ENCODE peak calls at places on chromosomes 12 and 14, in six cellular contexts. B is GM23338, O is esophagus muscularis mucosa, Q is K562, W is Panc1, S is stomach. R is an unnamed sample.

GRCh38 chr14:78135450-78135891 is 34.7 kb upstream of the NRXN3 start:
- DNase-seq in Q (peak; percentile 16), B (no peak), W (no peak), S (no peak), O (no peak), R (no peak)

GRCh38 chr12:92814584-92814983 is 111.8 kb downstream of the PLEKHG7 start:
- DNase-seq in O (no peak), W (no peak), S (no peak), Q (no peak), B (no peak), R (no peak)

GRCh38 chr12:49200882-49201594 is 12.2 kb upstream of the TUBA1A start:
- DNase-seq in W (peak; percentile 85), B (peak; percentile 72), Q (peak; percentile 59), S (no peak), O (no peak), R (peak; percentile 44)

GRCh38 chr12:101459642-101460346 is 15.3 kb upstream of the SPIC start:
- DNase-seq in Q (peak; percentile 12), S (peak; percentile 46), B (peak; percentile 1), W (peak; percentile 74), O (no peak), R (peak; percentile 38)

GRCh38 chr14:74963705-74964271 is 8.4 kb upstream of the PGF start:
- DNase-seq in Q (no peak), O (no peak), S (no peak), W (no peak), B (no peak), R (peak; percentile 40)

GRCh38 chr14:76780875-76781647 is 19.8 kb downstream of the VASH1 start:
- DNase-seq in B (no peak), W (no peak), O (peak; percentile 88), Q (no peak), S (no peak), R (no peak)

GRCh38 chr12:25020621-25021243 is 71.8 kb upstream of the BCAT1 start:
- DNase-seq in O (no peak), Q (no peak), B (no peak), W (no peak), S (no peak), R (no peak)

GRCh38 chr14:92573761-92574498 is 60.3 kb downstream of the RIN3 start:
- DNase-seq in S (no peak), O (no peak), Q (no peak), W (no peak), B (peak; percentile 40), R (peak; percentile 14)

GRCh38 chr14:29465095-29465494 is 462.6 kb downstream of the PRKD1 start:
- DNase-seq in B (no peak), Q (no peak), O (no peak), S (no peak), W (no peak), R (no peak)

GRCh38 chr12:82415402-82415801 is 57.1 kb downstream of the METTL25 start:
- DNase-seq in Q (no peak), S (no peak), B (no peak), O (no peak), W (no peak), R (no peak)

GRCh38 chr14:49970474-49971147 is 77.7 kb downstream of the ARF6 start:
- DNase-seq in S (peak; percentile 42), Q (peak; percentile 92), B (no peak), O (no peak), W (no peak), R (no peak)

GRCh38 chr12:58566599-58566998 is 353.7 kb downstream of the LRIG3 start:
- DNase-seq in O (no peak), Q (no peak), W (no peak), B (no peak), S (no peak), R (no peak)

GRCh38 chr12:62629971-62630739 is 163.5 kb downstream of the MON2 start:
- DNase-seq in O (peak; percentile 79), B (no peak), S (no peak), Q (no peak), W (no peak), R (no peak)

GRCh38 chr14:94494085-94494484 is 15.2 kb downstream of the SERPINA12 start:
- DNase-seq in O (no peak), Q (no peak), B (no peak), W (no peak), S (no peak), R (no peak)

GRCh38 chr14:68926236-68926635 is 52.9 kb downstream of the ACTN1 start:
- DNase-seq in W (no peak), B (peak; percentile 43), S (no peak), Q (no peak), O (no peak), R (no peak)

GRCh38 chr12:106814649-106815048 is 40.2 kb downstream of the RIC8B start:
- DNase-seq in W (no peak), B (no peak), Q (no peak), S (no peak), O (no peak), R (no peak)

GRCh38 chr12:94678849-94679248 is 28.5 kb upstream of the TMCC3 start:
- DNase-seq in B (no peak), S (no peak), W (no peak), Q (no peak), O (no peak), R (no peak)

GRCh38 chr12:42568952-42569916 is 20.3 kb downstream of the PRICKLE1 start:
- DNase-seq in O (no peak), S (no peak), Q (peak; percentile 61), W (peak; percentile 25), B (peak; percentile 78), R (no peak)

GRCh38 chr14:100155049-100155621 is 4.3 kb downstream of the DEGS2 start:
- DNase-seq in Q (peak; percentile 71), B (peak; percentile 91), S (no peak), W (peak; percentile 12), O (no peak), R (peak; percentile 74)

GRCh38 chr14:92653162-92653651 is 95.2 kb downstream of the LGMN start:
- DNase-seq in O (no peak), W (no peak), B (no peak), S (no peak), Q (no peak), R (no peak)

GRCh38 chr14:77212933-77213656 is 31.5 kb downstream of the TMEM63C start:
- DNase-seq in O (no peak), Q (peak; percentile 40), B (peak; percentile 91), W (peak; percentile 25), S (peak; percentile 51), R (peak; percentile 14)

GRCh38 chr14:84003316-84003715 is 1526.6 kb upstream of the FLRT2 start:
- DNase-seq in B (no peak), O (no peak), W (no peak), Q (no peak), S (no peak), R (no peak)

GRCh38 chr12:58728397-58728796 is 191.9 kb downstream of the LRIG3 start:
- DNase-seq in Q (no peak), W (no peak), B (no peak), S (no peak), O (no peak), R (no peak)

GRCh38 chr12:121504505-121504904 is 76.3 kb downstream of the KDM2B start:
- DNase-seq in W (no peak), B (no peak), Q (no peak), O (no peak), S (no peak), R (no peak)

GRCh38 chr14:24212924-24213865 is at the start of gene CHMP4A:
- DNase-seq in B (peak; percentile 99), W (peak; percentile 73), O (peak; percentile 100), Q (peak; percentile 97), S (peak; percentile 94), R (peak; percentile 94)

GRCh38 chr14:91387996-91388395 is 29.6 kb downstream of the CCDC88C start:
- DNase-seq in B (no peak), O (no peak), Q (no peak), W (no peak), S (no peak), R (no peak)

GRCh38 chr12:6201775-6202292 is 1.6 kb downstream of the CD9 start:
- DNase-seq in W (no peak), S (no peak), Q (no peak), B (no peak), O (no peak), R (no peak)

GRCh38 chr12:14941369-14941768 is 3.0 kb upstream of the ERP27 start:
- DNase-seq in O (no peak), W (no peak), B (no peak), Q (no peak), S (no peak), R (no peak)
- TF ChIP-seq POLR2AphosphoS5 in O (no peak), W (no peak), B (no peak), Q (no peak), S (no peak), R (no peak)

GRCh38 chr12:111692575-111693210 is 6.8 kb downstream of the ACAD10 start:
- DNase-seq in S (no peak), W (no peak), B (peak; percentile 71), Q (peak; percentile 60), O (no peak), R (no peak)
- H3K4me3 ChIP-seq in S (no peak overlapping the region), W (no peak overlapping the region), B (no peak overlapping the region), Q (no peak overlapping the region), O (no peak overlapping the region), R (no peak overlapping the region)

GRCh38 chr14:71183856-71184255 is 276.6 kb downstream of the PCNX1 start:
- DNase-seq in O (no peak), W (no peak), B (no peak), Q (no peak), S (no peak), R (no peak)

GRCh38 chr14:71175491-71175890 is 268.2 kb downstream of the PCNX1 start:
- DNase-seq in S (peak; percentile 28), W (no peak), Q (no peak), B (no peak), O (no peak), R (peak; percentile 15)

GRCh38 chr14:71181215-71182003 is 274.1 kb downstream of the PCNX1 start:
- DNase-seq in Q (no peak), O (no peak), S (no peak), W (no peak), B (no peak), R (no peak)

GRCh38 chr14:71179046-71179445 is 271.8 kb downstream of the PCNX1 start:
- DNase-seq in W (no peak), O (no peak), Q (no peak), B (no peak), S (no peak), R (no peak)
- TF ChIP-seq POLR2AphosphoS5 in W (no peak), O (no peak), Q (no peak), B (no peak), S (no peak), R (no peak)

DNA sequence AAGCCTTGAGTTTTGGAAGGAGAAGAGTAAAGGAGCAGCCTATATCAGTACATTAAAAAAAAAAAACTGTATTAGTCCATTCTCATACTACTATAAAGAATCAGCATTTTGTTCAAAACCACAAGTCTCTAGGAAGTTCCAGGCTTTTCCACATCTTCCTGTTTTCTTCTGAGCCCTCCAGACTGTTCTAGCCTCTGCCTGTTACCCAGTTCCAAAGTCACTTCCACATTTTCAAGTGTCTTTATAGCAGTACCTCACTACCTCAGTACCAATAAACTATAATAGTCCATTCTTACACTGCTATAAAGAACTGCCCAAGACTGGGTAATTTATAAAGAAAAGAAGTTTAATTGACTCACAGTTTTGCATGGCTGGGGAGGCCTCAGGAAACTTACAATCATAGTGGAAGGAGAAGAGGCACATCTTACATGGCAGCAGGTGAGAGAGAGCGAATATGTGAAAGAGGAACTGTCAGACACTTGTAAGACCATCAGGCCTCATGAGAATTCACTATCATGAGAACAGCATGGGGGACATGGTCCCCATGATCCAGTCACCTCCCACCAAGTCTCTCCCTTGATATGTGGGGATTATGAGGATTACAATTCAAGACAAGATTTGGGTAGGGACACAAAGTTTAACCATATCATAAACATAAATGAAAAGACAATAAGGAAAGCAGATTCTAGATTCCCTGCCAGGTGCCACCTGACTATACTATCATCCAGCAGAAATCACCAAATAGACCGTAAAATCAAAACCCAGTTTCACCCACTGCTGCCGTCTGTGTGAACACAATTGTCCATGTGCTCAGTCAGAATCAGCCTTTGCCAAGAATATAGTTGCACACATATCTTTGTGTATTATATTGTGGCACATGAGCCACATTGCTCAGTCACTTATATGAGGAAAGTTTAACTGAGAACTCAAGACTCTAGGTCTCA is 27.8 kb downstream of the TOGARAM1 start:
- DNase-seq in B (no peak), O (no peak), W (no peak), Q (no peak), S (no peak), R (no peak)
- H3K4me3 ChIP-seq in B (no peak overlapping the region), O (no peak overlapping the region), W (no peak overlapping the region), Q (no peak overlapping the region), S (no peak overlapping the region), R (no peak overlapping the region)

R was measured in prostate gland.